ENCODE peak calls at places on chromosome 13, in five cellular contexts. V is activated T-cell treated with anti-CD3 and anti-CD28 coated beads, Interleukin-2, amount 50 U/mL, for 72 hours; K is amniotic stem cell; U is activated T-helper 1 cell treated with anti-CD3 and anti-CD28 coated beads, Interleukin-12 subunit alpha, Interleukin-12 subunit beta, Interleukin-2, Interleukin-4 antibody, amounts not matched to agents 30 ng/mL and 10 ng/mL and 1 ng/mL, durations not matched to agents 14 hours and 24 hours and 36 hours; W is NCI-H2029. F is an unnamed sample.

GRCh38 chr13:30408319-30409101 is 13.8 kb upstream of the UBE2L5 start:
- DNase-seq in V (peak; percentile 95), K (peak; percentile 33), U (peak; percentile 88), W (peak; percentile 50), F (peak; percentile 87)

GRCh38 chr13:94311893-94312292 is 167.6 kb downstream of the DCT start:
- DNase-seq in V (no peak), K (no peak), U (no peak), W (no peak), F (no peak)

GRCh38 chr13:21234537-21234936 is 58.1 kb downstream of the MRPL57 start:
- DNase-seq in V (no peak), K (no peak), U (no peak), W (no peak), F (no peak)

GRCh38 chr13:39417131-39417530 is 185.9 kb downstream of the LHFPL6 start:
- DNase-seq in V (no peak), K (no peak), U (no peak), W (no peak), F (no peak)

GRCh38 chr13:67651908-67652307 is 421.8 kb upstream of the PCDH9 start:
- DNase-seq in V (no peak), K (no peak), U (no peak), W (no peak), F (no peak)

GRCh38 chr13:41099986-41100385 is 32.6 kb downstream of the KBTBD6 start:
- DNase-seq in V (no peak), K (no peak), U (no peak), W (no peak), F (no peak)

GRCh38 chr13:107421028-107421427 is 794.3 kb downstream of the LIG4 start:
- DNase-seq in V (no peak), K (peak; percentile 43), U (no peak), W (peak; percentile 11), F (peak; percentile 49)

GRCh38 chr13:83880275-83881027 is 1.8 kb downstream of the SLITRK1 start:
- DNase-seq in V (no peak), K (no peak), U (no peak), W (no peak), F (no peak)

GRCh38 chr13:99326012-99326411 is 18.8 kb upstream of the GPR183 start:
- DNase-seq in V (no peak), K (no peak), U (no peak), W (no peak), F (no peak)

GRCh38 chr13:33845572-33846305 is 27.8 kb downstream of the RFC3 start:
- DNase-seq in V (no peak), K (no peak), U (no peak), W (no peak), F (no peak)

GRCh38 chr13:59834801-59835200 is 328.9 kb downstream of the DIAPH3 start:
- DNase-seq in V (no peak), K (no peak), U (no peak), W (no peak), F (peak; percentile 90)

GRCh38 chr13:53439439-53440225 is 411.0 kb downstream of the OLFM4 start:
- DNase-seq in V (no peak), K (no peak), U (no peak), W (no peak), F (no peak)

GRCh38 chr13:78712866-78713265 is 53.9 kb upstream of the OBI1 start:
- DNase-seq in V (no peak), K (no peak), U (no peak), W (no peak), F (no peak)

GRCh38 chr13:74301200-74302063 is 167.2 kb upstream of the KLF12 start:
- DNase-seq in V (no peak), K (no peak), U (no peak), W (no peak), F (peak; percentile 12)

GRCh38 chr13:42116225-42116624 is 67.8 kb downstream of the DGKH start:
- DNase-seq in V (no peak), K (no peak), U (no peak), W (no peak), F (no peak)

GRCh38 chr13:100646030-100646673 is 28.4 kb downstream of the TMTC4 start:
- DNase-seq in V (no peak), K (no peak), U (no peak), W (no peak), F (peak; percentile 25)

GRCh38 chr13:23799945-23800344 is 89.3 kb downstream of the MIPEP start:
- DNase-seq in V (peak; percentile 6), K (no peak), U (no peak), W (no peak), F (no peak)

GRCh38 chr13:20566424-20566916 is 487 bp upstream of the IFT88 start:
- DNase-seq in V (no peak), K (peak; percentile 32), U (no peak), W (peak; percentile 41), F (peak; percentile 84)

GRCh38 chr13:99043700-99044300 is 65.9 kb upstream of the DOCK9 start:
- DNase-seq in V (no peak), K (no peak), U (no peak), W (no peak), F (peak; percentile 57)

GRCh38 chr13:64529874-64530485 is 2700.2 kb downstream of the PCDH9 start:
- DNase-seq in V (no peak), K (no peak), U (no peak), W (no peak), F (no peak)

GRCh38 chr13:113139580-113139979 is 17.0 kb downstream of the F10 start:
- DNase-seq in V (no peak), K (no peak), U (no peak), W (no peak), F (no peak)

GRCh38 chr13:88103824-88104223 is 432.7 kb downstream of the SLITRK5 start:
- DNase-seq in V (no peak), K (no peak), U (no peak), W (no peak), F (no peak)

GRCh38 chr13:81017525-81018152 is 676.7 kb upstream of the SPRY2 start:
- DNase-seq in V (no peak), K (peak; percentile 48), U (no peak), W (no peak), F (peak; percentile 77)

GRCh38 chr13:97257800-97258799 is 36.0 kb downstream of the MBNL2 start:
- DNase-seq in V (peak; percentile 14), K (peak; percentile 66), U (no peak), W (no peak), F (peak; percentile 80)

GRCh38 chr13:24650157-24650556 is 30.1 kb upstream of the ATP12A start:
- DNase-seq in V (no peak), K (no peak), U (no peak), W (no peak), F (peak; percentile 32)

GRCh38 chr13:80173224-80173623 is 167.7 kb downstream of the SPRY2 start:
- DNase-seq in V (no peak), K (no peak), U (no peak), W (no peak), F (no peak)

GRCh38 chr13:51806571-51806970 is 2.6 kb upstream of the DHRS12 start:
- DNase-seq in V (no peak), K (no peak), U (no peak), W (peak; percentile 38), F (peak; percentile 33)

GRCh38 chr13:20993661-20994440 is 67.5 kb downstream of the LATS2 start:
- DNase-seq in V (no peak), K (no peak), U (no peak), W (no peak), F (peak; percentile 66)

GRCh38 chr13:113428469-113428865 is 24.8 kb downstream of the ADPRHL1 start:
- DNase-seq in V (no peak), K (no peak), U (no peak), W (no peak), F (no peak)

GRCh38 chr13:69882451-69882850 is 225.2 kb upstream of the ATXN8OS start:
- DNase-seq in V (no peak), K (no peak), U (no peak), W (no peak), F (no peak)

GRCh38 chr13:77776704-77777103 is 79.2 kb downstream of the SLAIN1 start:
- DNase-seq in V (no peak), K (no peak), U (no peak), W (no peak), F (no peak)

GRCh38 chr13:24161010-24161775 is 673 bp downstream of the SPATA13 start:
- DNase-seq in V (peak; percentile 60), K (no peak), U (peak; percentile 27), W (no peak), F (peak; percentile 37)

GRCh38 chr13:60959427-60959826 is 456.2 kb downstream of the PCDH20 start:
- DNase-seq in V (no peak), K (no peak), U (no peak), W (no peak), F (no peak)

GRCh38 chr13:102596147-102597028 is at the start of gene TPP2:
- DNase-seq in V (peak; percentile 100), K (peak; percentile 98), U (peak; percentile 98), W (peak; percentile 88), F (peak; percentile 97)

GRCh38 chr13:83613524-83613923 is 268.8 kb downstream of the SLITRK1 start:
- DNase-seq in V (no peak), K (no peak), U (no peak), W (no peak), F (no peak)

GRCh38 chr13:27549406-27549981 is 70.8 kb downstream of the LNX2 start:
- DNase-seq in V (no peak), K (no peak), U (no peak), W (peak; percentile 38), F (peak; percentile 11)

GRCh38 chr13:38045278-38046048 is 175.9 kb upstream of the TRPC4 start:
- DNase-seq in V (no peak), K (no peak), U (no peak), W (no peak), F (peak; percentile 46)

GRCh38 chr13:96052655-96053002 is 572 bp downstream of the UGGT2 start:
- DNase-seq in V (no peak), K (peak; percentile 24), U (no peak), W (peak; percentile 2), F (peak; percentile 79)

GRCh38 chr13:109939838-109940237 is 153.5 kb upstream of the IRS2 start:
- DNase-seq in V (no peak), K (no peak), U (no peak), W (no peak), F (no peak)

F was measured in fibroblast of lung.